ENCODE peak calls at places on chromosomes 5 and 9, in five cellular contexts. A is endothelial cell of umbilical vein; G is BE2C; K is neuronal stem cell; B is CD8-positive, alpha-beta T cell. C is an unnamed sample.

GRCh38 chr5:10724799-10725507 is 36.1 kb downstream of the DAP start:
- DNase-seq in A (peak; percentile 97), G (no peak), K (no peak), B (no peak), C (peak; percentile 73)

GRCh38 chr9:77475641-77476473 is 172.3 kb downstream of the GNA14 start:
- DNase-seq in A (peak; percentile 33), G (no peak), K (no peak), B (peak; percentile 14), C (no peak)

GRCh38 chr9:37126214-37126788 is 5.9 kb downstream of the ZCCHC7 start:
- DNase-seq in A (no peak), G (no peak), K (no peak), B (no peak), C (no peak)

GRCh38 chr5:38069360-38069759 is 189.0 kb upstream of the EGFLAM start:
- DNase-seq in A (no peak), G (peak; percentile 20), K (no peak), B (no peak), C (no peak)

GRCh38 chr9:126036881-126037291 is 289.7 kb downstream of the PBX3 start:
- DNase-seq in A (no peak), G (no peak), K (no peak), B (no peak), C (peak; percentile 21)

GRCh38 chr5:34717426-34718327 is 61.5 kb downstream of the RAI14 start:
- DNase-seq in A (peak; percentile 96), G (no peak), K (peak; percentile 23), B (no peak), C (no peak)

GRCh38 chr5:85921590-85921989 is 696.2 kb upstream of the COX7C start:
- DNase-seq in A (no peak), G (peak; percentile 22), K (no peak), B (no peak), C (no peak)

GRCh38 chr9:129550199-129550839 is 70.6 kb downstream of the C9orf50 start:
- DNase-seq in A (peak; percentile 35), G (peak; percentile 74), K (no peak), B (no peak), C (peak; percentile 97)

GRCh38 chr5:179792612-179793469 is 945 bp upstream of the LTC4S start:
- DNase-seq in A (no peak), G (no peak), K (no peak), B (no peak), C (peak; percentile 76)

GRCh38 chr5:39526914-39527477 is 102.2 kb upstream of the DAB2 start:
- DNase-seq in A (peak; percentile 98), G (no peak), K (no peak), B (no peak), C (no peak)

GRCh38 chr5:103218164-103218563 is 40.4 kb upstream of the MACIR start:
- DNase-seq in A (peak; percentile 81), G (no peak), K (no peak), B (no peak), C (no peak)

GRCh38 chr9:27888661-27889295 is 315.5 kb upstream of the C9orf72 start:
- DNase-seq in A (no peak), G (peak; percentile 56), K (no peak), B (no peak), C (no peak)

GRCh38 chr5:57175586-57175985 is 1.7 kb downstream of the GPBP1 start:
- DNase-seq in A (peak; percentile 28), G (no peak), K (no peak), B (no peak), C (no peak)

GRCh38 chr5:54608423-54609085 is 91.0 kb downstream of the SNX18 start:
- DNase-seq in A (no peak), G (no peak), K (no peak), B (no peak), C (no peak)

GRCh38 chr5:52134013-52134650 is 653.6 kb upstream of the ITGA1 start:
- DNase-seq in A (peak; percentile 59), G (no peak), K (no peak), B (no peak), C (no peak)

GRCh38 chr9:3664044-3664443 is 138.2 kb upstream of the RFX3 start:
- DNase-seq in A (no peak), G (no peak), K (no peak), B (no peak), C (no peak)

GRCh38 chr9:133806623-133807010 is 68.5 kb upstream of the SARDH start:
- DNase-seq in A (no peak), G (no peak), K (no peak), B (no peak), C (no peak)

GRCh38 chr5:39518516-39518915 is 93.7 kb upstream of the DAB2 start:
- DNase-seq in A (peak; percentile 21), G (no peak), K (no peak), B (no peak), C (no peak)

GRCh38 chr9:6667633-6668280 is 22.2 kb upstream of the GLDC start:
- DNase-seq in A (peak; percentile 46), G (peak; percentile 20), K (no peak), B (no peak), C (no peak)

GRCh38 chr9:131738838-131739191 is 1.1 kb downstream of the RAPGEF1 start:
- DNase-seq in A (no peak), G (no peak), K (no peak), B (no peak), C (no peak)

GRCh38 chr9:131739192-131739961 is 499 bp downstream of the RAPGEF1 start:
- DNase-seq in A (peak; percentile 44), G (peak; percentile 43), K (peak; percentile 14), B (no peak), C (peak; percentile 63)

GRCh38 chr9:131740898-131741297 is 1.0 kb upstream of the RAPGEF1 start:
- DNase-seq in A (no peak), G (no peak), K (no peak), B (no peak), C (no peak)

GRCh38 chr9:131738293-131738692 is 1.6 kb downstream of the RAPGEF1 start:
- DNase-seq in A (peak; percentile 65), G (no peak), K (no peak), B (no peak), C (no peak)

DNA sequence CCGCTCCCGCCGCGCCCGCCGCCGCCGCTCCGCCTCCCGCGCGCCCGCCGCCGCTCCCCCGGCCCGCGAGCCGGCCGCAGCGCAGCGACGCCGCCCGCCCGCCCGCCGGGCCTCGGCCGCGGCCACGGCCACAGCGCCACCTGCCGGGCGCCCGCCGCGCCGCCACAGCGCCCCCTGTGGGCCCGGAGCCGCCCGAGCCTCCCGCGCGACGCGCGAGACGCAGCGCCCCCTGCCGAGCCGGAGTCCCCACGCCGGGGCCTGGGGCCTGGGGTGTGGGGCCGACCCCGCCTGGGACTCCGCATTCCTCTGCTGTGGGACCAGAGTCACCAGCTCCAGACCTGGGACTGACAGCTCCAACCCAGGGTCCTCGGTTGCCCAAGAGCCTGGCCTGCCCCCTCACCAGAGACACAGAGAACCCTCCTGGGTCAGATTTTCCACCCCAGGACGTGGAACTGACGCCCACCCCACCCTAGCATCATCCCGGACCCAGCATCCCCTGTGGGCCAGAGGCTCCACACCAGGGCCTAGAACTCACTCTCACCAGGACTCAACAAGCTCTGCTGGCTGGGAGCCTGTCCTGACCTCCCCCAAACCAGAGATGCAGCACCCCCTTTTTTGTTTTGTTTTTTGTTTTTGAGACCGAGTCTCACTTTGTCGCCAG is at the start of gene RAPGEF1:
- DNase-seq in A (no peak), G (peak; percentile 84), K (peak; percentile 47), B (peak; percentile 83), C (peak; percentile 95)
- H3K4me1 ChIP-seq in A (peaks cover 32% of the 10 kb centered on the region), G (no peaks in the 10 kb centered on the region), K (peaks cover 6% of the 10 kb centered on the region), B (peaks cover 61% of the 10 kb centered on the region), C (peaks cover 3% of the 10 kb centered on the region)

DNA sequence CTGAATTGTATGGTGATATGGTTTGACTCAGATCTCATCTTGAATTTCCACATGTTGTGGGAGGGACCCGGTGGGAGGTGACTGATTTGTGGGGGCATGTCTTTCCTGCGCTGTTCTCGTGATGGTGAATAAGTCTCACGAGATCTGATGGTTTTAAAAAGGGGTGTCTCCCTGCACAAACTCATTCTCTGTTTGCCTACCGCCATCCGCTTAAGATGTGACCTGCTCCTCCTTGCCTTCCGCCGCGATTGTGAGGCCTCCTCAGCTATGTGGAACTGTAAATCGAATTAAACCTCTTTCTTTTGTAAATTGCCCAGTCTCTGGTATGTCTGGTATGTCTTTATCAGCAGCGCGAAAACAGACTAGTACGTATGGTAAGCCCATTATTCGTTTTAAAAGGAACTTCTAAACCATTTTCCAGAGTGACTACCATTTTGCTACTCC is 48.7 kb downstream of the SLC36A1 start:
- DNase-seq in A (no peak), G (peak; percentile 53), K (no peak), B (no peak), C (no peak)
- H3K4me3 ChIP-seq in A (no peak overlapping the region), G (peak overlapping the region; percentile 21), K (no peak overlapping the region), B (no peak overlapping the region), C (no peak overlapping the region)

GRCh38 chr5:1105350-1106265 is 6.3 kb downstream of the SLC12A7 start:
- DNase-seq in A (no peak), G (no peak), K (no peak), B (peak; percentile 26), C (no peak)
- H3K4me1 ChIP-seq in A (peaks cover 7% of the 10 kb centered on the region), G (peaks cover 30% of the 10 kb centered on the region), K (peaks cover 42% of the 10 kb centered on the region), B (peaks cover 99% of the 10 kb centered on the region), C (no peaks in the 10 kb centered on the region)

GRCh38 chr5:5165541-5166002 is 25.4 kb downstream of the ADAMTS16 start:
- DNase-seq in A (no peak), G (no peak), K (no peak), B (no peak), C (no peak)
- H3K4me3 ChIP-seq in A (no peak overlapping the region), G (no peak overlapping the region), K (no peak overlapping the region), B (no peak overlapping the region), C (no peak overlapping the region)

GRCh38 chr5:95812100-95812472 is 10.4 kb downstream of the GLRX start:
- DNase-seq in A (no peak), G (no peak), K (no peak), B (no peak), C (no peak)
- H3K4me1 ChIP-seq in A (no peaks in the 10 kb centered on the region), G (peaks cover 13% of the 10 kb centered on the region), K (peaks cover 4% of the 10 kb centered on the region), B (peaks cover 87% of the 10 kb centered on the region), C (peaks cover 3% of the 10 kb centered on the region)

GRCh38 chr9:17772223-17772622 is 193.4 kb downstream of the SH3GL2 start:
- DNase-seq in A (no peak), G (no peak), K (no peak), B (no peak), C (no peak)
- H3K4me3 ChIP-seq in A (no peak overlapping the region), G (no peak overlapping the region), K (no peak overlapping the region), B (no peak overlapping the region), C (no peak overlapping the region)

GRCh38 chr5:96502247-96502646 is 69.2 kb upstream of the PCSK1 start:
- DNase-seq in A (no peak), G (no peak), K (no peak), B (no peak), C (no peak)
- H3K4me1 ChIP-seq in A (no peaks in the 10 kb centered on the region), G (no peaks in the 10 kb centered on the region), K (peaks cover 11% of the 10 kb centered on the region), B (no peaks in the 10 kb centered on the region), C (no peaks in the 10 kb centered on the region)

GRCh38 chr5:122959740-122960450 is 76.6 kb downstream of the PPIC start:
- DNase-seq in A (no peak), G (no peak), K (no peak), B (no peak), C (no peak)
- H3K4me3 ChIP-seq in A (no peak overlapping the region), G (no peak overlapping the region), K (no peak overlapping the region), B (no peak overlapping the region), C (no peak overlapping the region)

GRCh38 chr5:151221574-151221973 is 2.3 kb downstream of the CCDC69 start:
- DNase-seq in A (no peak), G (no peak), K (no peak), B (no peak), C (no peak)
- H3K4me1 ChIP-seq in A (peaks cover 6% of the 10 kb centered on the region), G (no peaks in the 10 kb centered on the region), K (peaks cover 3% of the 10 kb centered on the region), B (peaks cover 78% of the 10 kb centered on the region), C (peaks cover 2% of the 10 kb centered on the region)

C was measured in aorta.